ENCODE peak calls at places on chromosomes 2 and 18, in five cellular contexts. R is CD4-positive, alpha-beta memory T cell; Y is K562; J is upper lobe of left lung; A is IMR-90. B is an unnamed sample. For H3K36me3 and H3K27me3, the result is how much of the 10 kb centered on the place peaks cover.

GRCh38 chr2:9416962-9417316 is 6.4 kb downstream of the ITGB1BP1 start:
- DNase-seq in Y (no peak), J (no peak), A (no peak), R (no peak), B (no peak)

GRCh38 chr2:7427293-7428060 is 510.3 kb downstream of the RNF144A start:
- DNase-seq in J (no peak), R (peak), Y (peak), A (peak), B (no peak)

GRCh38 chr2:27356056-27356381 is 545 bp downstream of the GTF3C2 start:
- DNase-seq in A (peak), Y (peak), J (peak), R (no peak), B (no peak)

GRCh38 chr18:32093106-32093511 is 1.4 kb downstream of the RNF138 start:
- DNase-seq in A (peak), J (peak), Y (peak), R (peak), B (peak)

GRCh38 chr18:22195052-22195451 is 25.7 kb downstream of the GATA6 start:
- DNase-seq in J (no peak), Y (no peak), R (no peak), A (no peak), B (no peak)

GRCh38 chr2:110866496-110866895 is 134.1 kb downstream of the ACOXL start:
- DNase-seq in Y (no peak), J (no peak), R (no peak), A (no peak), B (no peak)

GRCh38 chr2:5839563-5839962 is 147.4 kb downstream of the SOX11 start:
- DNase-seq in J (no peak), A (no peak), R (no peak), Y (no peak), B (no peak)

GRCh38 chr2:30201990-30202389 is 29.3 kb upstream of the LBH start:
- DNase-seq in J (no peak), R (no peak), A (peak), Y (no peak), B (no peak)

GRCh38 chr2:7825591-7826312 is 856.1 kb upstream of the ID2 start:
- DNase-seq in Y (no peak), J (peak), A (peak), R (no peak), B (no peak)

GRCh38 chr2:9032555-9032954 is 29.1 kb upstream of the MBOAT2 start:
- DNase-seq in J (no peak), R (no peak), Y (no peak), A (no peak), B (no peak)

GRCh38 chr2:67918471-67918870 is 144.3 kb downstream of the C1D start:
- DNase-seq in R (no peak), A (no peak), J (no peak), Y (no peak), B (no peak)

GRCh38 chr2:238561230-238561629 is 134.5 kb downstream of the ASB1 start:
- DNase-seq in R (no peak), A (no peak), Y (no peak), J (no peak), B (no peak)

GRCh38 chr2:48269126-48269822 is 260.7 kb upstream of the STON1 start:
- DNase-seq in Y (no peak), J (no peak), R (no peak), A (no peak), B (no peak)

GRCh38 chr2:115163572-115163971 is 721.1 kb downstream of the DPP10 start:
- DNase-seq in J (no peak), A (no peak), R (no peak), Y (no peak), B (no peak)

GRCh38 chr18:62862451-62862850 is 147.1 kb downstream of the PHLPP1 start:
- DNase-seq in R (no peak), Y (no peak), A (no peak), J (no peak), B (no peak)

GRCh38 chr2:18384242-18384641 is 176.2 kb downstream of the RDH14 start:
- DNase-seq in R (no peak), J (no peak), Y (no peak), A (peak), B (no peak)

DNA sequence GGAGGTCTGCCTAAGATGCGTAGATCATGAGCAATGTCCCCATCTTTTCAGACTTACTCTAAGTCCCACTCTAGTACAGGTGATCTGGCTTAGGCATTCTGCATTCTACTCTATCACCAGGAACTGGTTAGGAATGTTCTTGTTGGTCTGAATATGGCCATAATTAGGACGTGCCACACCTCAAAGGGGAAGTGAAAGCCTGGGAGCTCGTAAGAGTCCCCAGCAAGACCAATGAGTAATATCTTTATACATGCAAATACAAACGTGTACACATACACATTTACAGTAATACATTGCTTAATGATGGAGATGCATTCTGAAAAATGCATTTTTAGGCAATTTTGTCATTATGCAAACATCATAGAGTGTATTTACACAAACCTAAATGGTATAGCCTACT is 19.4 kb upstream of the ERCC3 start:
- DNase-seq in J (no peak), Y (no peak), A (no peak), R (no peak), B (no peak)
- H3K36me3 ChIP-seq in J (half or more), Y (half or more), A (under half), R (under half), B (under half)

GRCh38 chr2:169108098-169108884 is 38.9 kb downstream of the DHRS9 start:
- DNase-seq in R (no peak), J (no peak), Y (no peak), A (no peak), B (no peak)
- H3K27me3 ChIP-seq in R (under half), J (under half), Y (under half), A (under half), B (under half)

GRCh38 chr2:186718895-186719294 is 25.0 kb downstream of the FAM171B start:
- DNase-seq in Y (no peak), J (no peak), A (no peak), R (no peak), B (no peak)
- H3K4me3 ChIP-seq in Y (no peak), J (no peak), A (no peak), R (no peak), B (no peak)

GRCh38 chr2:222627764-222628163 is 28.1 kb downstream of the FARSB start:
- DNase-seq in A (no peak), R (no peak), J (no peak), Y (no peak), B (no peak)

GRCh38 chr2:222623756-222624309 is 32.1 kb downstream of the FARSB start:
- DNase-seq in Y (no peak), A (no peak), J (no peak), R (no peak), B (no peak)

GRCh38 chr2:222621893-222622292 is 34.0 kb downstream of the FARSB start:
- DNase-seq in A (no peak), Y (no peak), J (no peak), R (no peak), B (no peak)

GRCh38 chr2:222622900-222623299 is 33.0 kb downstream of the FARSB start:
- DNase-seq in R (no peak), Y (no peak), A (no peak), J (no peak), B (no peak)
- H3K36me3 ChIP-seq in R (under half), Y (half or more), A (under half), J (under half), B (under half)

DNA sequence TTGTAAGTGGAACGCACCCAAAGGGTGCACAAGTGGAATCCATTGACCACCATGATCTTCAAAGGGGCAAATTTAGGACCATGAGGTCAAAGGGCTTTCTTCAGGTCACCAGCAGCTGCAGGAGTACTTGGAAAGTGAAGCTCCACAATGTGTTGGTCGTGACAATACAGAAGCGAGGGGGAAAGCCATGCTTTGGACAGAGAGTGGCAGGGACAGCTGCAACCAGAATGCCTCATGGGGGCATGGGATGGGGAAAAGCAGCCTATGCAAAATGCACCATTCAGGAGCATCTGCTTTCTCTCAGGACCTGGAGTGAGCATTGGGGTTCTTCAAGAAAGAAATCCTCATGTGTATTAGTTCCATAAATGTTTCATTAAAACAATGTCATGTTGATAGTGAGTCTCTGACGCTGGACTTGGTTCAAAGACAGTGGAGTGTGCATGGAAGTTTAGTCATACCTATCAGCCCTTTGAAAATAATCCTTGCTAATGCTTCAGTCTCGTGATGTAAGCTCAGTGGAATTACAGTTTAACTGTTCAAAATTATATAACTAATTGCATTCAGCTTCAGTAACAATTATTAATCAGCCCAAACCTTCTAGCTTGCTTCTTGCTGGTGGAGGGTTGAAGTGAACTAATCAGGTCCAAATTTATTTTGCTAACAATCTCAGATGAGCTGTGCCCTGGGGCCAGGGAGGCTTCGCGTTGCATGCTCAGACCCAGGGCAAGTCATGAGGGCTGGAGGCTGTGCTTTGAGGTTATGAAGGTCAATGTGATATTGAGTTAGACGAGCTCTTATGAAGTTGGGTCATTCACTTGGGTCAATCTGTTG is 41.6 kb downstream of the ACKR3 start:
- DNase-seq in A (peak), Y (no peak), R (no peak), J (no peak), B (no peak)
- H3K27me3 ChIP-seq in A (under half), Y (under half), R (under half), J (under half), B (under half)

GRCh38 chr2:64839844-64840243 is 149.4 kb upstream of the SLC1A4 start:
- DNase-seq in A (no peak), R (peak), J (no peak), Y (no peak), B (peak)

GRCh38 chr2:64844087-64844486 is 145.1 kb upstream of the SLC1A4 start:
- DNase-seq in J (no peak), R (no peak), Y (no peak), A (no peak), B (no peak)

GRCh38 chr2:64840419-64840818 is 148.8 kb upstream of the SLC1A4 start:
- DNase-seq in R (no peak), J (no peak), Y (no peak), A (peak), B (no peak)

GRCh38 chr2:64841462-64841861 is 147.7 kb upstream of the SLC1A4 start:
- DNase-seq in R (no peak), A (no peak), J (no peak), Y (no peak), B (no peak)

GRCh38 chr2:64842030-64842429 is 147.2 kb upstream of the SLC1A4 start:
- DNase-seq in Y (no peak), R (no peak), J (no peak), A (no peak), B (no peak)
- H3K4me3 ChIP-seq in Y (no peak), R (no peak), J (no peak), A (no peak), B (no peak)

GRCh38 chr2:163723881-163724280 is 11.9 kb downstream of the FIGN start:
- DNase-seq in Y (no peak), R (no peak), A (no peak), J (no peak), B (no peak)
- H3K36me3 ChIP-seq in Y (under half), R (under half), A (under half), J (under half), B (under half)